ENCODE peak calls at places on chromosomes 2 and 18, in nine cellular contexts. W, F, Q, O, S, D, G, T and C are unnamed samples.

GRCh38 chr18:77557030-77557429 is 307.4 kb downstream of the GALR1 start:
- DNase-seq in O (peak), G (no peak), Q (peak), T (peak), S (no peak), F (no peak), D (no peak), W (no peak), C (no peak)

GRCh38 chr2:226730487-226730886 is 69.1 kb downstream of the IRS1 start:
- DNase-seq in W (no peak), G (no peak), S (no peak), O (peak), T (peak), F (no peak), Q (no peak), D (no peak), C (peak)

GRCh38 chr2:172193331-172194089 is 90.8 kb upstream of the DLX2 start:
- DNase-seq in T (no peak), D (no peak), F (no peak), O (peak), Q (no peak), S (no peak), G (no peak), W (no peak), C (no peak)

GRCh38 chr2:32832400-32832799 is 114.4 kb upstream of the LTBP1 start:
- DNase-seq in F (no peak), S (no peak), G (no peak), D (no peak), W (no peak), O (no peak), Q (no peak), T (no peak), C (no peak)

GRCh38 chr2:70328921-70329561 is 27.2 kb upstream of the FAM136A start:
- DNase-seq in Q (peak), G (peak), S (no peak), D (no peak), T (no peak), W (peak), F (no peak), O (peak), C (peak)

GRCh38 chr18:79914614-79915160 is 36.8 kb downstream of the SLC66A2 start:
- DNase-seq in S (no peak), T (no peak), W (no peak), F (peak), Q (peak), D (no peak), O (no peak), G (peak), C (no peak)

GRCh38 chr2:105950521-105951389 is 206.0 kb downstream of the NCK2 start:
- DNase-seq in W (no peak), Q (peak), S (no peak), O (peak), G (no peak), T (peak), F (no peak), D (no peak), C (no peak)

GRCh38 chr2:142562900-142563299 is 314.6 kb upstream of the KYNU start:
- DNase-seq in Q (no peak), F (no peak), O (no peak), S (no peak), D (no peak), G (no peak), T (no peak), W (no peak), C (no peak)

GRCh38 chr18:72843743-72844142 is 24.0 kb downstream of the NETO1 start:
- DNase-seq in Q (no peak), W (no peak), F (no peak), T (no peak), O (no peak), D (no peak), G (no peak), S (no peak), C (no peak)

GRCh38 chr2:40043191-40043590 is 264.1 kb upstream of the THUMPD2 start:
- DNase-seq in O (no peak), F (no peak), Q (no peak), S (no peak), W (no peak), T (no peak), D (no peak), G (no peak), C (no peak)

GRCh38 chr18:77061946-77062517 is 70.6 kb downstream of the MBP start:
- DNase-seq in T (peak), F (no peak), S (peak), Q (no peak), O (peak), D (no peak), G (no peak), W (no peak), C (peak)

GRCh38 chr18:37385846-37386435 is 179.7 kb downstream of the CELF4 start:
- DNase-seq in F (no peak), D (no peak), O (no peak), S (no peak), Q (peak), G (no peak), W (no peak), T (peak), C (no peak)

GRCh38 chr18:36331541-36331971 is 34.0 kb downstream of the FHOD3 start:
- DNase-seq in Q (no peak), O (no peak), S (peak), D (no peak), T (no peak), W (no peak), F (no peak), G (peak), C (no peak)

GRCh38 chr2:24834733-24835395 is 41.6 kb downstream of the CENPO start:
- DNase-seq in O (no peak), F (no peak), Q (no peak), D (no peak), W (no peak), S (no peak), G (no peak), T (no peak), C (no peak)

GRCh38 chr2:25420820-25421237 is 79.1 kb upstream of the DNMT3A start:
- DNase-seq in O (no peak), S (no peak), G (no peak), Q (no peak), F (no peak), W (no peak), T (no peak), D (no peak), C (peak)

GRCh38 chr2:232876071-232876977 is 6.3 kb downstream of the SNORC start:
- DNase-seq in D (no peak), S (no peak), F (no peak), G (peak), T (peak), Q (peak), O (peak), W (peak), C (peak)

GRCh38 chr2:181655519-181655918 is 1.4 kb downstream of the CERKL start:
- DNase-seq in W (no peak), T (no peak), F (no peak), D (no peak), O (no peak), G (no peak), S (no peak), Q (no peak), C (no peak)

GRCh38 chr2:37582911-37583310 is 88.5 kb downstream of the CDC42EP3 start:
- DNase-seq in O (no peak), W (no peak), D (no peak), Q (no peak), S (no peak), F (no peak), T (no peak), G (no peak), C (no peak)

GRCh38 chr2:9473308-9473984 is 905 bp upstream of the IAH1 start:
- DNase-seq in S (no peak), Q (peak), G (peak), D (no peak), O (peak), F (no peak), W (peak), T (peak), C (peak)

GRCh38 chr2:212145111-212145510 is 393.5 kb downstream of the ERBB4 start:
- DNase-seq in F (no peak), S (no peak), D (no peak), O (no peak), T (no peak), W (no peak), Q (no peak), G (no peak), C (no peak)

GRCh38 chr2:181178823-181179412 is 198.5 kb downstream of the UBE2E3 start:
- DNase-seq in F (no peak), T (peak), W (no peak), S (no peak), D (peak), O (peak), G (no peak), Q (no peak), C (peak)

GRCh38 chr2:127611076-127611925 is 34.7 kb upstream of the GPR17 start:
- DNase-seq in W (no peak), D (no peak), O (no peak), G (no peak), T (no peak), F (peak), Q (peak), S (no peak), C (no peak)

GRCh38 chr2:95323347-95324155 is 26.4 kb downstream of the KCNIP3 start:
- DNase-seq in T (peak), G (peak), S (no peak), Q (peak), F (no peak), O (peak), D (no peak), W (peak), C (no peak)

GRCh38 chr2:237431372-237431771 is 17.4 kb upstream of the COL6A3 start:
- DNase-seq in O (no peak), F (no peak), G (no peak), D (no peak), S (no peak), T (no peak), W (no peak), Q (no peak), C (no peak)

GRCh38 chr2:30356061-30356460 is 91.0 kb upstream of the LCLAT1 start:
- DNase-seq in D (no peak), Q (no peak), T (no peak), O (no peak), G (no peak), S (no peak), W (no peak), F (no peak), C (no peak)

GRCh38 chr18:54932472-54932871 is 26.8 kb downstream of the CCDC68 start:
- DNase-seq in T (no peak), Q (no peak), F (no peak), O (no peak), D (no peak), S (no peak), G (no peak), W (no peak), C (no peak)

GRCh38 chr2:24182507-24182906 is 7.7 kb downstream of the FAM228A start:
- DNase-seq in F (no peak), G (no peak), Q (no peak), T (no peak), S (no peak), D (no peak), O (no peak), W (no peak), C (no peak)

GRCh38 chr2:12448846-12449480 is 267.8 kb upstream of the TRIB2 start:
- DNase-seq in W (no peak), T (no peak), S (no peak), F (no peak), Q (no peak), D (no peak), O (no peak), G (no peak), C (no peak)

GRCh38 chr2:47767880-47768609 is 14.9 kb upstream of the MSH6 start:
- DNase-seq in W (peak), D (peak), Q (peak), F (no peak), O (peak), T (peak), G (peak), S (peak), C (peak)
- H3K4me3 ChIP-seq in W (no peak), D (no peak), Q (no peak), F (no peak), O (no peak), T (no peak), G (no peak), S (no peak), C (no peak)

GRCh38 chr2:183148967-183149366 is 24.7 kb downstream of the NUP35 start:
- DNase-seq in D (no peak), W (no peak), F (no peak), O (no peak), Q (no peak), G (no peak), S (no peak), T (no peak), C (no peak)

GRCh38 chr2:183153967-183154366 is 29.7 kb downstream of the NUP35 start:
- DNase-seq in W (no peak), Q (no peak), T (no peak), G (no peak), O (no peak), D (no peak), F (no peak), S (no peak), C (no peak)

DNA sequence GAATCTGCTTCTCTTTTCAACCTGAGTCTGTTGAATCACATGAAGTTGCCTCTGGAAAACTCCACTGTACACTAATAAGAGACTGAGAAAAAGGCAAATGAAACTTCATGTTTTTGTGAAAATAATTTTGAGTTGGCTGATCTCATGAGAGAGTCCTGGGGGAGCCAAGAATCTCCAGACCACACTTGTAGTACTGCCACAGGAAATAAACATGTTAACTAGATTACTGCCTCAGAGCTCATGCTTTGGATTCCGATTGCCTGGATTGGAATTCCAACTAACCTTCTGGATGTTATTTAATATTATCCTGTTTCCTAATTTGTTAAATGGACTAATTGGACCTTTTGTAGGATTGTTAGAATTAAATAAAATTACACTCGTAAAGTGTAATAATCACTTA is 25.2 kb downstream of the NUP35 start:
- DNase-seq in G (no peak), Q (no peak), F (no peak), T (no peak), O (peak), W (no peak), D (no peak), S (no peak), C (no peak)
- H3K27ac ChIP-seq in G (no peak), Q (no peak), F (no peak), T (peak), O (no peak), W (no peak), D (no peak), S (no peak), C (no peak)

DNA sequence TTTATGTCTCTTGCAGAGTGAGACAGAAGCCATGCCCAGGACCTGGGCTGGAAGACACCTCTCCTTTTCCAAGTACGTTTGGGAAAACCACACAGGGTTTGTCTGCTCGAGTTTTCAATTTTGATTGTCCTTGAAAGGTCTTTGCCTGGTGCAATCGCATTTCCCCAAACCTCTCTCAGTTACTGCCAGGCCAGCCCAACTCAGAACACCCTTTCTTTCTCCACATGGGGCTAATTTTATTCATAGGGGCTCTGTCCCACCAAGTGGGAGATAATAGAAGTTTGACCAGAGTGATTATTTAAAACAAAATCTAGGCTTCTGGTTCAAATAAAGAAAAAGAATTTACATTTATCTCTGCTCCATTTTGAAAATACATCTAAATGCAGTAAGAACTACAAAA is 272.1 kb downstream of the OSR1 start:
- DNase-seq in O (peak), W (no peak), Q (no peak), S (no peak), D (peak), F (no peak), G (no peak), T (peak), C (no peak)
- H3K4me3 ChIP-seq in O (no peak), W (no peak), Q (no peak), S (no peak), D (no peak), F (no peak), G (no peak), T (no peak), C (no peak)

GRCh38 chr2:217788669-217789002 is 214.2 kb downstream of the TNS1 start:
- DNase-seq in Q (no peak), D (no peak), W (no peak), G (no peak), T (no peak), F (no peak), S (no peak), O (no peak), C (no peak)
- H3K27ac ChIP-seq in Q (no peak), D (no peak), W (no peak), G (no peak), T (no peak), F (no peak), S (no peak), O (no peak), C (no peak)

GRCh38 chr2:151186011-151186410 is 75.7 kb downstream of the RBM43 start:
- DNase-seq in G (no peak), T (no peak), F (no peak), W (no peak), Q (no peak), D (no peak), O (no peak), S (no peak), C (no peak)

GRCh38 chr2:151178187-151178586 is 83.5 kb downstream of the RBM43 start:
- DNase-seq in T (no peak), F (no peak), G (no peak), D (no peak), S (no peak), Q (no peak), O (no peak), W (no peak), C (no peak)

GRCh38 chr2:151180123-151180522 is 81.5 kb downstream of the RBM43 start:
- DNase-seq in D (no peak), W (no peak), G (no peak), S (no peak), T (no peak), F (no peak), Q (no peak), O (no peak), C (no peak)

GRCh38 chr2:151183072-151183580 is 78.5 kb downstream of the RBM43 start:
- DNase-seq in T (no peak), W (no peak), S (no peak), G (no peak), D (no peak), F (no peak), O (no peak), Q (no peak), C (no peak)

DNA sequence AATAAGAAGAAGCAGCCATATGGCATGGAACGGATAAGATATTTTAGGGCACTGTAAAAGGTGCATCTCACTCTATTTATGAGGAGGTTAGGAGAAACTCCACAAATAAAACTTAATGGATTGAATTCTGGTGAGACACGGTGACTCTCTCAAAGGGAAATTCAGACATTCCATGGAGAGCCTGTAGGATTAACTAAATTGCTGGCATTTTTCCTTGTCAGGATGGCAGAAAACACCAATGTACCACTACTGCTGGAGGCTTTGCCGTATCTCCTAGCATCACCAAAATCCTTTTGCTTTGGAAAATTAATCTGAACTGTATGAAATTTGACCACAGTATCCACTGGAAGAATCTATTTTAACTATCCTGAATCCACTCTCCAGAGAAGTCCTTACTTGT is 79.3 kb downstream of the RBM43 start:
- DNase-seq in S (no peak), W (no peak), G (no peak), D (no peak), O (no peak), Q (no peak), F (no peak), T (no peak), C (no peak)
- H3K4me3 ChIP-seq in S (no peak), W (no peak), G (no peak), D (no peak), O (no peak), Q (no peak), F (no peak), T (no peak), C (no peak)

GRCh38 chr2:68745006-68745405 is 10.4 kb downstream of the ARHGAP25 start:
- DNase-seq in G (peak), S (peak), Q (no peak), F (no peak), T (no peak), O (no peak), D (no peak), W (no peak), C (no peak)

GRCh38 chr2:68742638-68743037 is 8.0 kb downstream of the ARHGAP25 start:
- DNase-seq in Q (no peak), W (no peak), S (peak), O (no peak), G (peak), T (no peak), D (no peak), F (no peak), C (no peak)

GRCh38 chr2:68746408-68746807 is 11.8 kb downstream of the ARHGAP25 start:
- DNase-seq in O (no peak), T (no peak), Q (no peak), S (peak), G (peak), D (no peak), W (no peak), F (no peak), C (no peak)

GRCh38 chr2:68743531-68743930 is 8.9 kb downstream of the ARHGAP25 start:
- DNase-seq in T (no peak), S (peak), F (no peak), W (no peak), D (no peak), G (peak), O (no peak), Q (no peak), C (no peak)

GRCh38 chr2:68744517-68744916 is 9.9 kb downstream of the ARHGAP25 start:
- DNase-seq in O (no peak), F (no peak), G (peak), W (no peak), D (no peak), S (peak), Q (no peak), T (no peak), C (no peak)
- H3K27ac ChIP-seq in O (no peak), F (no peak), G (no peak), W (no peak), D (no peak), S (no peak), Q (no peak), T (no peak), C (no peak)

DNA sequence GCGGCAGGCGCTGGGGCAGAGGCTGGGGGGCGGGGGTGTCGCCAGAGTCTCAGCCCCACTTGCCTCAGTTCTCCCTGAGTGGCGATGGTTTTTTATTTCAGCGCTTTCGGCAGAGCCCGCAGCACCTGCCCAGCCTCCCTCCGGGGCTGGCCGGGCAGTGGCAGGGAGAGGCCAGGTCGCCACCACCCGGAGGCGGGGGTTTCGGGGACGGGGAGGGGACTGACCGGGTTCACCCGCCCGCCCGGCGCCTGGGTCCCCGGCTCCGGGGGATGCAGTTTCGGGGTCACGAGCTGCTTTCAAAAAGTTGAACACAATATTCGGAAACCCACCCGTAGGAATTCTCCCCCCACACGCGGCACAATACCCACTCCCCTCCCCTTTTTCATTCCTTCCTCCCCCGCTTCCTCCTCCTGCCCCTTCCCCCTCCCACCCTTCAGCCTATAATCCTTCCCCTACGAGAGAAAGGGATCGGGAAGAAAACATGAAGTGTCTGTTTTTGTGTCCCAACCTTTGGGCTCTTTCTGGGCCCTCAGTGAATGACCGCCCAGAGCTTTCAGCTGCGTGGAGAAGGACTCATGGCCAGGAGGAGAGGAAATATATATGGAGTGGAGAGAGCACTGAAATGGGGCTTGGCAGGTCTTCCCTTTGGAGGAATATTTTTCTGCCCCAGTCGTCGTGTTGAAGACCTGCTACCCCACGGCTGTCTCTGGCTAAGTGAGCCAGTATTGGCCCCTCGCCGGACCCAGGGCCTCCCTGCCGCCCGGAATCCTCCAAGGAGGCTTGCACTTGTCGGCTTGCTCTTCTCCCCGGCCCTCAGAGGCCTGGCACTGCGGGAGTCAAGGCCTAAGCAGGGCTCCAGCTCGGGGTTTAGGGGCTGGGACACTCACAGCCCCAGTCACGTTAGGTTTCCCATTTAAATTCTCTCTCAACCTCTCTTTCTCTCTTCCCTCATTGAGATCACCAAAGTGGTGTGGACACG is 2.1 kb upstream of the SIX3 start:
- DNase-seq in G (no peak), F (no peak), O (peak), T (peak), Q (no peak), W (no peak), D (no peak), S (no peak), C (no peak)
- H3K4me3 ChIP-seq in G (peak), F (peak), O (no peak), T (peak), Q (no peak), W (peak), D (peak), S (peak), C (no peak)